ENCODE peak calls at places on chromosome 16, in six cellular contexts. E is GM12865, Z is WTC11, S is AG04450, T is pancreas, G is fibroblast of lung. B is an unnamed sample.

GRCh38 chr16:10906914-10907756 is 30.1 kb downstream of the CIITA start:
- DNase-seq in E (no peak), Z (no peak), S (no peak), T (no peak), G (no peak), B (no peak)

GRCh38 chr16:82108101-82108500 is 61.9 kb downstream of the MPHOSPH6 start:
- DNase-seq in E (no peak), Z (no peak), S (no peak), T (no peak), G (no peak), B (no peak)

GRCh38 chr16:87125206-87126155 is 191.7 kb downstream of the C16orf95 start:
- DNase-seq in E (no peak), Z (no peak), S (no peak), T (no peak), G (no peak), B (no peak)

GRCh38 chr16:19578378-19578851 is 22.9 kb downstream of the VPS35L start:
- DNase-seq in E (no peak), Z (no peak), S (no peak), T (no peak), G (no peak), B (no peak)

GRCh38 chr16:9827062-9827752 is 355.0 kb downstream of the GRIN2A start:
- DNase-seq in E (no peak), Z (no peak), S (no peak), T (no peak), G (no peak), B (no peak)

GRCh38 chr16:54284931-54285413 is 1.6 kb downstream of the IRX3 start:
- DNase-seq in E (no peak), Z (peak), S (no peak), T (peak), G (no peak), B (no peak)

GRCh38 chr16:81996664-81997529 is 14.4 kb downstream of the SDR42E1 start:
- DNase-seq in E (no peak), Z (no peak), S (no peak), T (no peak), G (peak), B (peak)

GRCh38 chr16:83994087-83994486 is 26.0 kb downstream of the NECAB2 start:
- DNase-seq in E (no peak), Z (no peak), S (peak), T (peak), G (peak), B (peak)

GRCh38 chr16:53768593-53768992 is 64.6 kb downstream of the FTO start:
- DNase-seq in E (no peak), Z (no peak), S (peak), T (no peak), G (peak), B (peak)

GRCh38 chr16:48272837-48273421 is 25.6 kb upstream of the ABCC11 start:
- DNase-seq in E (no peak), Z (no peak), S (no peak), T (no peak), G (no peak), B (no peak)

GRCh38 chr16:72224260-72224768 is 52.4 kb upstream of the PMFBP1 start:
- DNase-seq in E (no peak), Z (no peak), S (no peak), T (no peak), G (no peak), B (no peak)
- TF ChIP-seq CTCF in E (no peak), Z (no peak), S (no peak), T (no peak), G (no peak), B (no peak)

GRCh38 chr16:57628008-57628781 is at the start of gene ADGRG1:
- DNase-seq in E (no peak), Z (peak), S (peak), T (peak), G (peak), B (peak)
- TF ChIP-seq CTCF in E (no peak), Z (no peak), S (no peak), T (no peak), G (peak), B (peak)

GRCh38 chr16:740764-741505 is at the start of gene CIAO3:
- DNase-seq in E (peak), Z (peak), S (peak), T (peak), G (peak), B (peak)

GRCh38 chr16:741986-742629 is 1.3 kb upstream of the CIAO3 start:
- DNase-seq in E (no peak), Z (no peak), S (no peak), T (no peak), G (no peak), B (no peak)

GRCh38 chr16:746637-747036 is 5.8 kb upstream of the CIAO3 start:
- DNase-seq in E (no peak), Z (no peak), S (no peak), T (no peak), G (no peak), B (no peak)

GRCh38 chr16:745739-746138 is 4.9 kb upstream of the CIAO3 start:
- DNase-seq in E (no peak), Z (peak), S (no peak), T (no peak), G (no peak), B (no peak)

GRCh38 chr16:743794-744500 is 3.1 kb upstream of the CIAO3 start:
- DNase-seq in E (no peak), Z (peak), S (no peak), T (peak), G (no peak), B (no peak)
- TF ChIP-seq CTCF in E (peak), Z (peak), S (peak), T (no peak), G (no peak), B (peak)

GRCh38 chr16:16022683-16023064 is 73.3 kb downstream of the ABCC1 start:
- DNase-seq in E (no peak), Z (no peak), S (no peak), T (no peak), G (no peak), B (no peak)

GRCh38 chr16:16028311-16028999 is 79.0 kb downstream of the ABCC1 start:
- DNase-seq in E (no peak), Z (no peak), S (no peak), T (no peak), G (no peak), B (no peak)

GRCh38 chr16:16027728-16028310 is 78.4 kb downstream of the ABCC1 start:
- DNase-seq in E (no peak), Z (no peak), S (no peak), T (no peak), G (no peak), B (no peak)

GRCh38 chr16:16021988-16022682 is 72.7 kb downstream of the ABCC1 start:
- DNase-seq in E (no peak), Z (no peak), S (peak), T (peak), G (peak), B (peak)

GRCh38 chr16:16025214-16025968 is 76.0 kb downstream of the ABCC1 start:
- DNase-seq in E (peak), Z (no peak), S (peak), T (no peak), G (peak), B (peak)
- TF ChIP-seq CTCF in E (no peak), Z (no peak), S (no peak), T (no peak), G (peak), B (no peak)

DNA sequence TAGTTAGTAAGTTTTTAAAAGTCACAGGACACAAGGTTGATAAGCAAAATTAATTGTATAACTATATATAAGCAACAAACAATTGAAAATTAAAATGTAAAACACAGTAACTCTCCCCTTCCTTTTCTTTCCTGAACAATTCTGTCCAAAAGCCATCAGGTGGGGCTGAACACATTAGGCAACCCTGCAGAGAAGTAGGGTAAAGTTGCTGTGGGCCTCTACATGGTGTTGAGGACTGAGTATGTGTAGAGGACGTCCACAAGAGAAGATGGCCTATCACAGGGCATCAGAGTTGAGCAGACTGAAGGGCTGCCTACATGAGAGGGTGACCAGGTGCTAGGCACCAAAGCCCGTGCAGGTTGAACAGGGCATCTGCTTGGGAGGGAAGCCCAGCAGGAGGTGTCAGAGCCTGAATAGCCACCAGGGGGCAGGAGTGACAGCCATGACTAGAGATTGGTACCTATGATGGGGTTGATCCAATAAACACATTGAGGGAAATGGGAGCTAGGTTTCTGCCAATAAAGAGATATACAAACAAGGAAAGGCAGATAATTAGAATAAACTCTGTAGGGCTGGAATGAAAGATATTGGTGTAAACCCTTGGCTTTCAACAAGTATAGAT is 415.1 kb downstream of the NPIPA8 start:
- DNase-seq in E (peak), Z (peak), S (no peak), T (peak), G (no peak), B (no peak)
- TF ChIP-seq CTCF in E (peak), Z (peak), S (peak), T (no peak), G (no peak), B (peak)

GRCh38 chr16:51524555-51525373 is 373.7 kb upstream of the SALL1 start:
- DNase-seq in E (no peak), Z (no peak), S (no peak), T (no peak), G (peak), B (peak)
- TF ChIP-seq CTCF in E (no peak), Z (no peak), S (peak), T (no peak), G (peak), B (peak)

GRCh38 chr16:895371-895770 is 75.4 kb downstream of the LMF1 start:
- DNase-seq in E (no peak), Z (no peak), S (no peak), T (peak), G (no peak), B (no peak)

GRCh38 chr16:894136-894535 is 76.6 kb downstream of the LMF1 start:
- DNase-seq in E (peak), Z (no peak), S (no peak), T (peak), G (no peak), B (no peak)

GRCh38 chr16:893360-893759 is 77.4 kb downstream of the LMF1 start:
- DNase-seq in E (no peak), Z (no peak), S (no peak), T (peak), G (no peak), B (no peak)

GRCh38 chr16:896261-897199 is 74.3 kb downstream of the LMF1 start:
- DNase-seq in E (no peak), Z (no peak), S (no peak), T (peak), G (no peak), B (no peak)

DNA sequence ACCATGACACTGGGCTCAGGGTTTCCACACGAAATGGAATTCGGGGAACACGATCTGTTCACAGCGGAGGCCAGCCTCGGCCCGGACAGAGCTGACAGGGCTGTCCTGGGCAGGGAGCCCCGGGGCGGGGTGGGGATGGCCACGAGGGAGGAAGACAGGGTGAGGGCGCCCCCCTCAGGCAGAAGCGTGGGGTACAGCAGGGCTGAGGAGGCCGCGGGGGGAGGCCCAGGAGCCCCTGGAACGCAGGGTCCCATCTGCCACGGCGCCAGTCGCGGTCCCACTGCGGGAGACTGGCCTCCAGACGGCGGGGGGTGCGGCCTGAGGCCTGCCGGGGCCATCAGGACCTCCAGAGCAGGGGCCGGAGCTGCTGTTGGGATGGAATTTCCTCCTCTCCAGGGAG is 75.9 kb downstream of the LMF1 start:
- DNase-seq in E (no peak), Z (peak), S (no peak), T (no peak), G (no peak), B (no peak)
- TF ChIP-seq CTCF in E (no peak), Z (peak), S (no peak), T (no peak), G (no peak), B (peak)

DNA sequence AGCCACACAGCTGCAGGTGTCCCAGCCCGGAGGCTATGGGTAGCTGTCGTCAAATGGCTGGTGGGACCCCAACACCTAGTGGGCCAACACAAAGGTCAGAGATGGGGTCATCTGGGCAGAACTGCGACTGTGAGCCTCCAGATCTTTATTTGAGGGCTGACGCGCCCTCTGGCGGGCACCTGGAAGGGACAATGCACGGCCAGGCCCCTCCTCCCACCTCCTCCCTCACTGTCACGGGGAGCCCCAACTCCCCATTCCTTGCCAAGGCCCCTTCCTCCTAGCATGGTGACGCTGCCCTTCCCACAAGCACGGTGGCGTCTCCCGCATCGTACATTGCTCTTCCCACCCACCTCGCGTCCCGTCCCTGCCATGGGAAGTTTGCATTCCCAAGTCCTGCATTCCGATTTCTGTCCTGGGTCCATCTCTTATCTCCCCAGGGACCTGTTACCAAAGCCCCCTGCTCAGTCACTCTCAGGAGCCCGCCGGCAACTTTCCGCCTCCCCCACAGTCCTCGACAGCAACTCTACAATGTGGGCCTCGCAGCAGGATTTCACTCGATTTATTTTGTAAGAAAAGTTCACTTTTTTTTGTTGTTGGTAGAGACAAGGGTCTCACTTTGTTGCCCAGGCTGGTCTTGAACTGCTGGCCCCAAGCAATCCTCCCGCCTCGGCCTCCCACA is 1.0 kb downstream of the TLE7 start:
- DNase-seq in E (no peak), Z (peak), S (no peak), T (no peak), G (no peak), B (no peak)
- TF ChIP-seq CTCF in E (no peak), Z (peak), S (no peak), T (no peak), G (no peak), B (peak)

GRCh38 chr16:55325458-55326109 is 1.6 kb downstream of the IRX6 start:
- DNase-seq in E (no peak), Z (no peak), S (no peak), T (no peak), G (no peak), B (no peak)

GRCh38 chr16:55324491-55325447 is 766 bp downstream of the IRX6 start:
- DNase-seq in E (no peak), Z (peak), S (no peak), T (peak), G (no peak), B (no peak)

GRCh38 chr16:55326261-55326802 is 2.3 kb downstream of the IRX6 start:
- DNase-seq in E (no peak), Z (no peak), S (no peak), T (peak), G (no peak), B (no peak)

GRCh38 chr16:55322327-55322726 is 1.7 kb upstream of the IRX6 start:
- DNase-seq in E (no peak), Z (no peak), S (no peak), T (no peak), G (no peak), B (no peak)

DNA sequence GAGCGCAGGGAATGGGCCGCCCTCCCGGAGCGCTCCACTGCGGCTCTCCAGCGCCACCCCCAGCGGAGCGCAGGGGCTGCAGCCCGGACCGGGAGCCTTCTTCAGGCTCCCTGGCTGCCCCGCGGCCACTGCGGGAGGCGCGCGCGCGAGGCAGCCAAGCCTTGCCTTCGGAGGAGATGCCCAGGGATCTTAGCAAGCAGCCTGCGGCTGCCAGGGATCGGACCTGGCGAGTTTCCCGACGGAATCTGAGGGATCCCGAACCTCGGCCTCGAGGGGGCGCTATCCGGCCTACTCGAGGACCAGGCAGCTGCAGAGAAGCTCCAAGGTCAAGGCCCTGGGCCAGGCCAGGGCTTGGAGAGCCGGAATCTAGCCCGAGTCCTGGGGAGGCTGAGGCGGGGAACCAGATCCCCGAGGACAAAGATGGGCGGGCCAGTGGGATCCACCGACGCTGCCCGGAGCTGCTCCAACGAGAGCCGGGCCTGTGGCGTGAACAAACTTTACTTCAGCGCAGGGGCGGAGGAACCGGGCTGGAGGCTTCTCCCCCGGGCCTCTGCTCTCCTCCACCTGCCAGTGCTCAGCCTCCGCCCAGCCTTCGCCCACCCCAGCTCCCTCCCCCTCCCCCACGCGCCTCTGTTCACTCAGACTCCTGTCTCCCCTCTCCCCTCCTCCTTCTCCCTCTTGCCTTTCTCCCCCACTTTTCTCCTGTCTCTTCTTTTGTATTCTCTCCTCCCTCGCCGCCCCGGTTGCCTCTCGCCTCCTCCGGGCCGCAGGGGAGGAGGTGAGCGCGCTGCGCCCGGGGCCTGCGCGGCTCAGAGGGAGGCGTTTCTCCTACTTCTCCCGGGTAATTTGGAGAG is at the start of gene IRX6:
- DNase-seq in E (no peak), Z (peak), S (no peak), T (peak), G (no peak), B (no peak)
- TF ChIP-seq CTCF in E (peak), Z (peak), S (no peak), T (no peak), G (no peak), B (peak)

GRCh38 chr16:57863434-57864160 is 61.3 kb upstream of the KIFC3 start:
- DNase-seq in E (no peak), Z (peak), S (peak), T (peak), G (peak), B (peak)
- TF ChIP-seq CTCF in E (no peak), Z (no peak), S (peak), T (peak), G (peak), B (peak)